ENCODE peak calls at places on chromosomes 16 and 17, in seven cellular contexts. G, W, O, R, E, U and X are unnamed samples.

GRCh38 chr16:78675312-78675711 is 575.9 kb downstream of the WWOX start:
- DNase-seq in U (no peak), G (no peak), R (no peak), W (peak; percentile 7), O (no peak), E (no peak), X (no peak)

GRCh38 chr17:44170499-44171201 is at the start of gene ASB16:
- DNase-seq in G (peak; percentile 77), W (peak; percentile 55), E (no peak), U (no peak), O (no peak), R (peak; percentile 73), X (no peak)

GRCh38 chr16:84048871-84049270 is 6.3 kb upstream of the SLC38A8 start:
- DNase-seq in E (no peak), O (no peak), G (peak; percentile 14), R (no peak), U (no peak), W (no peak), X (no peak)

GRCh38 chr17:18257747-18258355 is 687 bp downstream of the FLII start:
- DNase-seq in E (no peak), G (peak; percentile 88), U (peak; percentile 71), W (peak; percentile 62), R (peak; percentile 81), O (no peak), X (peak; percentile 68)

GRCh38 chr16:8200839-8201238 is 389.5 kb downstream of the TMEM114 start:
- DNase-seq in O (no peak), G (no peak), R (no peak), E (no peak), U (no peak), W (no peak), X (no peak)

GRCh38 chr16:87828071-87828971 is 41.0 kb downstream of the SLC7A5 start:
- DNase-seq in O (no peak), G (no peak), W (no peak), U (no peak), E (no peak), R (peak; percentile 70), X (no peak)

GRCh38 chr17:78596871-78597635 is 19.9 kb upstream of the DNAH17 start:
- DNase-seq in U (no peak), O (no peak), G (peak; percentile 14), E (no peak), W (no peak), R (no peak), X (no peak)

GRCh38 chr17:40963838-40964237 is 2.9 kb downstream of the KRT39 start:
- DNase-seq in G (no peak), R (no peak), O (no peak), W (no peak), E (no peak), U (no peak), X (no peak)

GRCh38 chr17:73592531-73592961 is 51.7 kb downstream of the SDK2 start:
- DNase-seq in W (no peak), G (no peak), U (no peak), O (no peak), E (no peak), R (no peak), X (no peak)

GRCh38 chr16:4293181-4293716 is 20.4 kb upstream of the TFAP4 start:
- DNase-seq in U (no peak), W (no peak), O (no peak), E (no peak), G (no peak), R (no peak), X (no peak)

GRCh38 chr17:9644910-9645751 is at the start of gene USP43:
- DNase-seq in E (no peak), W (no peak), O (no peak), U (no peak), R (peak; percentile 73), G (no peak), X (no peak)

GRCh38 chr17:15494821-15495220 is 27.4 kb upstream of the CDRT4 start:
- DNase-seq in U (no peak), G (no peak), W (no peak), R (no peak), E (no peak), O (no peak), X (peak; percentile 35)

GRCh38 chr17:38511126-38512108 is 83.2 kb downstream of the ARHGAP23 start:
- DNase-seq in W (peak; percentile 71), U (peak; percentile 49), G (no peak), R (no peak), O (no peak), E (no peak), X (peak; percentile 61)

GRCh38 chr16:5001986-5002385 is 31.7 kb downstream of the NAGPA start:
- DNase-seq in E (no peak), O (no peak), W (no peak), R (no peak), G (no peak), U (no peak), X (no peak)

GRCh38 chr17:50288306-50288705 is 14.0 kb downstream of the TMEM92 start:
- DNase-seq in E (no peak), G (no peak), O (no peak), U (no peak), R (no peak), W (no peak), X (no peak)

GRCh38 chr16:22664561-22664997 is 149.4 kb upstream of the HS3ST2 start:
- DNase-seq in G (no peak), E (no peak), W (no peak), R (no peak), U (no peak), O (no peak), X (no peak)

GRCh38 chr17:27206447-27206846 is 87.5 kb upstream of the WSB1 start:
- DNase-seq in O (no peak), U (no peak), W (no peak), G (no peak), E (no peak), R (no peak), X (no peak)

GRCh38 chr17:52751051-52751450 is 592.5 kb upstream of the CA10 start:
- DNase-seq in O (no peak), W (no peak), E (no peak), R (no peak), G (no peak), U (no peak), X (no peak)

GRCh38 chr16:11171448-11171709 is 84.6 kb downstream of the SOCS1 start:
- DNase-seq in O (no peak), R (no peak), U (no peak), G (no peak), W (no peak), E (no peak), X (no peak)

GRCh38 chr17:73402466-73402865 is 90.7 kb upstream of the CDC42EP4 start:
- DNase-seq in E (no peak), R (no peak), U (no peak), W (no peak), G (no peak), O (no peak), X (no peak)

GRCh38 chr16:48353565-48354163 is 31.5 kb downstream of the SIAH1 start:
- DNase-seq in W (peak; percentile 75), U (peak; percentile 65), E (peak; percentile 37), G (no peak), O (no peak), R (peak; percentile 77), X (peak; percentile 41)

GRCh38 chr17:74923538-74924249 is 379 bp upstream of the OTOP2 start:
- DNase-seq in U (peak; percentile 59), G (peak; percentile 65), O (no peak), R (peak; percentile 65), E (no peak), W (peak; percentile 27), X (peak; percentile 62)

GRCh38 chr17:76733618-76733957 is 3.5 kb downstream of the SRSF2 start:
- DNase-seq in O (no peak), U (no peak), R (no peak), E (no peak), W (no peak), G (no peak), X (no peak)
- TF ChIP-seq POLR2A in O (no peak), U (no peak), R (no peak), E (no peak), W (no peak), G (no peak), X (no peak)

GRCh38 chr17:48738424-48738802 is 9.9 kb upstream of the HOXB13 start:
- DNase-seq in G (no peak), R (no peak), O (no peak), E (no peak), W (no peak), U (no peak), X (no peak)
- H3K4me3 ChIP-seq in G (no peak overlapping the region), R (no peak overlapping the region), O (no peak overlapping the region), E (no peak overlapping the region), W (no peak overlapping the region), U (no peak overlapping the region), X (no peak overlapping the region)

GRCh38 chr17:7222972-7223292 is 3.2 kb downstream of the ACADVL start:
- DNase-seq in U (no peak), R (no peak), O (no peak), W (no peak), E (no peak), G (no peak), X (no peak)

GRCh38 chr17:7220593-7221280 is 999 bp downstream of the ACADVL start:
- DNase-seq in R (peak; percentile 81), O (no peak), W (peak; percentile 63), E (no peak), U (peak; percentile 59), G (peak; percentile 67), X (no peak)

GRCh38 chr17:7221281-7222092 is 1.7 kb downstream of the ACADVL start:
- DNase-seq in R (no peak), G (no peak), W (no peak), O (no peak), E (no peak), U (no peak), X (peak; percentile 18)

GRCh38 chr17:7223375-7223774 is 3.6 kb downstream of the ACADVL start:
- DNase-seq in R (no peak), E (no peak), G (no peak), O (no peak), W (no peak), U (no peak), X (no peak)

GRCh38 chr17:7222093-7222971 is 2.6 kb downstream of the ACADVL start:
- DNase-seq in E (no peak), O (no peak), R (no peak), W (no peak), G (no peak), U (no peak), X (peak; percentile 25)
- TF ChIP-seq POLR2A in E (no peak), O (no peak), R (no peak), W (no peak), G (no peak), U (no peak), X (no peak)

DNA sequence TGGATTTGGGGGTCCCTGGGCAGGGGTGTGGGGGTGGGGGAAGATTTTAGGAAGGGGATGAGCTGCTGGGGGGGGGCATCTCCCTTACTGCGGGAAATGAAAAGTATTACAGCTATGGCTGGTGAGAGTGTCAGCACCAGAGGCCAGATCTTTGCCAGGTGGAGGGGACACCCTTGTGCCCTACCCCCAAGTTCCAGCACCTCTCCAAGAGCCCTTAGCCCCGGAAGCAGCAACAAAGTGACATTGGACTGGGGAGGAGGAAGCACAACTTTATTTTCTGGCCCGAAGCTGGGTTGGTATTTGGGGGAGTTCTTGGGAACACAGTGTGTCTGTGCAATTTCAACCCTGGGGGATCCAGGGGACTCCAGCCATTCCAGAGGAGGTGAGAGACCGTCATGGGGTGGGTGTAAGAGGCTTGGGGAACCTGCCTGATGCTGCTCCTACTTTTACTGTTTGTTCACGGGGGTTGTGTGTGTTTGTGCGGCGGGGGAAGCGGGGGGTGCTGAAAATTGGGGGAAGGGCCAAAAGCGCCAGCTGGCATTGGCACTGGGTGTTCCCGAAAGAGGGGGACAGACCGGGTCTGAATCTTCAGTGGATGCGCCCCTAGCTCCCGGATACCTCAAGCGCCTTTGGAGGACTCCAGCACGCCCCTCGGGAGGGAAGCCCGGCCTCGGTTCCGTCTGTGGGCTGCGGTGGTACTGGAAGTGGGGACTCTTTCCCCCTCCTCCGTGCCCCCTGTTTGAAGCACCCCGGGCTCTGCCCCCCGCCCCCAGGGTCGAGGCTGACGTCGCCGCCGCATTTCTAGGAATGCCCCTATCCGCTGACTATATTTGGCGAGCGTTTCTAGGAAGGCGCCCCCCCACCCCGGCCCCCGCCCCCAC is 230.3 kb downstream of the MRTFB start:
- DNase-seq in W (no peak), U (peak; percentile 59), R (peak; percentile 76), O (no peak), G (no peak), E (no peak), X (peak; percentile 42)
- H3K4me3 ChIP-seq in W (peak overlapping the region; percentile 57), U (peak overlapping the region; percentile 75), R (peak overlapping the region; percentile 3), O (peak overlapping the region; percentile 82), G (peak overlapping the region; percentile 94), E (peak overlapping the region; percentile 78), X (peak overlapping the region; percentile 78)